ENCODE peak calls at places on chromosome 3, in six cellular contexts. One of them, this sample, is unnamed.

GRCh38 chr3:126849768-126850167 is 133.1 kb upstream of the PLXNA1 start:
- DNase-seq in GM12878: no peak
- DNase-seq in GM23338: no peak
- DNase-seq in H1: peak; percentile 33
- DNase-seq in K562: no peak
- DNase-seq in HepG2: no peak
- DNase-seq in this sample: no peak

GRCh38 chr3:47961815-47962606 is 54.2 kb downstream of the MAP4 start:
- DNase-seq in GM12878: no peak
- DNase-seq in GM23338: peak; percentile 62
- DNase-seq in H1: no peak
- DNase-seq in K562: peak; percentile 38
- DNase-seq in HepG2: no peak
- DNase-seq in this sample: peak; percentile 16

GRCh38 chr3:64216706-64217105 is 8.6 kb downstream of the PRICKLE2 start:
- DNase-seq in GM12878: no peak
- DNase-seq in GM23338: peak; percentile 45
- DNase-seq in H1: no peak
- DNase-seq in K562: no peak
- DNase-seq in HepG2: no peak
- DNase-seq in this sample: no peak

GRCh38 chr3:153970735-153971347 is 150.3 kb upstream of the ARHGEF26 start:
- DNase-seq in GM12878: no peak
- DNase-seq in GM23338: peak; percentile 27
- DNase-seq in H1: no peak
- DNase-seq in K562: no peak
- DNase-seq in HepG2: no peak
- DNase-seq in this sample: no peak

GRCh38 chr3:9395570-9396300 is 1.7 kb upstream of the SETD5 start:
- DNase-seq in GM12878: no peak
- DNase-seq in GM23338: no peak
- DNase-seq in H1: no peak
- DNase-seq in K562: no peak
- DNase-seq in HepG2: no peak
- DNase-seq in this sample: no peak

GRCh38 chr3:188863999-188864406 is 307.8 kb upstream of the TPRG1 start:
- DNase-seq in GM12878: no peak
- DNase-seq in GM23338: no peak
- DNase-seq in H1: no peak
- DNase-seq in K562: no peak
- DNase-seq in HepG2: no peak
- DNase-seq in this sample: no peak

GRCh38 chr3:152316318-152316717 is 47.6 kb downstream of the MBNL1 start:
- DNase-seq in GM12878: no peak
- DNase-seq in GM23338: no peak
- DNase-seq in H1: no peak
- DNase-seq in K562: no peak
- DNase-seq in HepG2: no peak
- DNase-seq in this sample: no peak

GRCh38 chr3:82940124-82940523 is 1178.7 kb upstream of the GBE1 start:
- DNase-seq in GM12878: no peak
- DNase-seq in GM23338: no peak
- DNase-seq in H1: peak; percentile 39
- DNase-seq in K562: no peak
- DNase-seq in HepG2: no peak
- DNase-seq in this sample: no peak

GRCh38 chr3:12796171-12797123 is at the start of gene CAND2:
- DNase-seq in GM12878: no peak
- DNase-seq in GM23338: peak; percentile 75
- DNase-seq in H1: peak; percentile 71
- DNase-seq in K562: peak; percentile 78
- DNase-seq in HepG2: no peak
- DNase-seq in this sample: peak; percentile 48

GRCh38 chr3:180828001-180828720 is 84.3 kb upstream of the FXR1 start:
- DNase-seq in GM12878: no peak
- DNase-seq in GM23338: no peak
- DNase-seq in H1: no peak
- DNase-seq in K562: no peak
- DNase-seq in HepG2: no peak
- DNase-seq in this sample: no peak

GRCh38 chr3:852033-852432 is 240.8 kb upstream of the CNTN6 start:
- DNase-seq in GM12878: no peak
- DNase-seq in GM23338: peak; percentile 46
- DNase-seq in H1: no peak
- DNase-seq in K562: no peak
- DNase-seq in HepG2: no peak
- DNase-seq in this sample: no peak

GRCh38 chr3:143078883-143079282 is 40.7 kb upstream of the CHST2 start:
- DNase-seq in GM12878: no peak
- DNase-seq in GM23338: no peak
- DNase-seq in H1: no peak
- DNase-seq in K562: no peak
- DNase-seq in HepG2: no peak
- DNase-seq in this sample: no peak

GRCh38 chr3:127164615-127165014 is 28.3 kb upstream of the PRR23E start:
- DNase-seq in GM12878: no peak
- DNase-seq in GM23338: no peak
- DNase-seq in H1: no peak
- DNase-seq in K562: no peak
- DNase-seq in HepG2: no peak
- DNase-seq in this sample: no peak

GRCh38 chr3:127483902-127484591 is 106.5 kb downstream of the TPRA1 start:
- DNase-seq in GM12878: peak; percentile 38
- DNase-seq in GM23338: no peak
- DNase-seq in H1: peak; percentile 39
- DNase-seq in K562: no peak
- DNase-seq in HepG2: no peak
- DNase-seq in this sample: no peak

GRCh38 chr3:195802795-195803194 is 8.9 kb downstream of the MUC4 start:
- DNase-seq in GM12878: no peak
- DNase-seq in GM23338: no peak
- DNase-seq in H1: no peak
- DNase-seq in K562: peak; percentile 63
- DNase-seq in HepG2: no peak
- DNase-seq in this sample: no peak

GRCh38 chr3:149085828-149086231 is 503 bp downstream of the HLTF start:
- DNase-seq in GM12878: no peak
- DNase-seq in GM23338: peak; percentile 65
- DNase-seq in H1: no peak
- DNase-seq in K562: peak; percentile 79
- DNase-seq in HepG2: peak; percentile 4
- DNase-seq in this sample: no peak

GRCh38 chr3:140292684-140293083 is 357.7 kb downstream of the CLSTN2 start:
- DNase-seq in GM12878: no peak
- DNase-seq in GM23338: no peak
- DNase-seq in H1: no peak
- DNase-seq in K562: no peak
- DNase-seq in HepG2: no peak
- DNase-seq in this sample: no peak

GRCh38 chr3:69738291-69738690 is 973 bp upstream of the MITF start:
- DNase-seq in GM12878: no peak
- DNase-seq in GM23338: no peak
- DNase-seq in H1: no peak
- DNase-seq in K562: no peak
- DNase-seq in HepG2: no peak
- DNase-seq in this sample: no peak

GRCh38 chr3:143267984-143268383 is 148.4 kb downstream of the CHST2 start:
- DNase-seq in GM12878: no peak
- DNase-seq in GM23338: no peak
- DNase-seq in H1: no peak
- DNase-seq in K562: no peak
- DNase-seq in HepG2: no peak
- DNase-seq in this sample: no peak

GRCh38 chr3:87082806-87083440 is 92.0 kb upstream of the VGLL3 start:
- DNase-seq in GM12878: no peak
- DNase-seq in GM23338: peak; percentile 88
- DNase-seq in H1: peak; percentile 45
- DNase-seq in K562: peak; percentile 16
- DNase-seq in HepG2: peak; percentile 34
- DNase-seq in this sample: no peak

GRCh38 chr3:63492464-63492863 is 160.0 kb upstream of the SNTN start:
- DNase-seq in GM12878: no peak
- DNase-seq in GM23338: no peak
- DNase-seq in H1: no peak
- DNase-seq in K562: no peak
- DNase-seq in HepG2: no peak
- DNase-seq in this sample: no peak

GRCh38 chr3:194257916-194258668 is 93.0 kb downstream of the CPN2 start:
- DNase-seq in GM12878: no peak
- DNase-seq in GM23338: no peak
- DNase-seq in H1: no peak
- DNase-seq in K562: no peak
- DNase-seq in HepG2: no peak
- DNase-seq in this sample: no peak

GRCh38 chr3:122305818-122306621 is 19.0 kb upstream of the CSTA start:
- DNase-seq in GM12878: no peak
- DNase-seq in GM23338: peak; percentile 66
- DNase-seq in H1: no peak
- DNase-seq in K562: no peak
- DNase-seq in HepG2: peak; percentile 67
- DNase-seq in this sample: peak; percentile 30

DNA sequence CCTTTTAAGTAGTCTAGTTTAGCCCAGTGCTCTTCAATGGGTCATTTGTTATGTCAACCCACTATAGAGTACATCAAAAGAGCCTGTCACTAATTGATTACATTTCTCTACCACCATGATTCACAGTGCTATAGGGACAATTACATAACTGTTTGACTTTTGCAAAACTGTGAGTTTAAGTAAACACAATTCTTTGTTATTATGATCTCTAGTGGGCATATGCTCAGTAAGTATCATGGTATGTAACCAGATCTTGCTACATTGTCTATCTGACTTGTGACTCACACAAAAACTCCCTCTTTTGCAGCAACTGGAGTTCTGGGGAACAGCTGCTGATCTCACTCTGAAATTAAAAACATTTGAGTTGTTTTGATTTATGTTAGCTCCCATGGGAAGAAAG is 470.6 kb downstream of the ROBO1 start:
- DNase-seq in GM12878: no peak
- DNase-seq in GM23338: peak; percentile 4
- DNase-seq in H1: no peak
- DNase-seq in K562: no peak
- DNase-seq in HepG2: peak; percentile 51
- DNase-seq in this sample: no peak
- TF ChIP-seq CREB1 in GM12878: no peak
- TF ChIP-seq CREB1 in GM23338: no peak
- TF ChIP-seq CREB1 in H1: no peak
- TF ChIP-seq CREB1 in K562: no peak
- TF ChIP-seq CREB1 in HepG2: no peak
- TF ChIP-seq CREB1 in this sample: no peak

GRCh38 chr3:169952045-169952444 is 14.6 kb upstream of the SEC62 start:
- DNase-seq in GM12878: no peak
- DNase-seq in GM23338: no peak
- DNase-seq in H1: no peak
- DNase-seq in K562: no peak
- DNase-seq in HepG2: no peak
- DNase-seq in this sample: no peak
- TF ChIP-seq CREB1 in GM12878: no peak
- TF ChIP-seq CREB1 in GM23338: no peak
- TF ChIP-seq CREB1 in H1: no peak
- TF ChIP-seq CREB1 in K562: no peak
- TF ChIP-seq CREB1 in HepG2: no peak
- TF ChIP-seq CREB1 in this sample: no peak

GRCh38 chr3:108455212-108455705 is 55.1 kb downstream of the MYH15 start:
- DNase-seq in GM12878: no peak
- DNase-seq in GM23338: no peak
- DNase-seq in H1: no peak
- DNase-seq in K562: no peak
- DNase-seq in HepG2: no peak
- DNase-seq in this sample: no peak

GRCh38 chr3:108447096-108447847 is 63.1 kb downstream of the MYH15 start:
- DNase-seq in GM12878: no peak
- DNase-seq in GM23338: no peak
- DNase-seq in H1: no peak
- DNase-seq in K562: no peak
- DNase-seq in HepG2: no peak
- DNase-seq in this sample: no peak

GRCh38 chr3:108453541-108454057 is 56.8 kb downstream of the MYH15 start:
- DNase-seq in GM12878: no peak
- DNase-seq in GM23338: no peak
- DNase-seq in H1: no peak
- DNase-seq in K562: no peak
- DNase-seq in HepG2: no peak
- DNase-seq in this sample: no peak

GRCh38 chr3:108448593-108448992 is 61.8 kb downstream of the MYH15 start:
- DNase-seq in GM12878: peak; percentile 24
- DNase-seq in GM23338: no peak
- DNase-seq in H1: no peak
- DNase-seq in K562: no peak
- DNase-seq in HepG2: no peak
- DNase-seq in this sample: no peak

DNA sequence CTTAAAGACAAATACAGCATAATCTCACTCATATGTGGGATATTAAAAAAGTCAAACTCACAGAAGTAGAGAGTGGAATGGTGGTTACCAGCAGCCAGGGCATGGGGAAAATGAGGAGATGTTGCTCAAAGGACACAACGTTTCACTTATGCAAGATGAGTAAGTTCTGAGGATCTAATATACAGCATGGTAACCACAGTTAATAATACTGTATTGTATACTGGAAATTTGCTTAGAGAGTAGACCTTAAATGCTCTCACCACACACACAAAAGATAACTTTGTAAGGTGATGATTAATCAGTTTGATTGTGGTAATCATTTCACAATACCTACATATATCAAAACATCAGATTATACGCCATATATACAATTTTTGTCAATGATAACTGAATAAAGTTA is 60.0 kb downstream of the MYH15 start:
- DNase-seq in GM12878: no peak
- DNase-seq in GM23338: no peak
- DNase-seq in H1: no peak
- DNase-seq in K562: no peak
- DNase-seq in HepG2: no peak
- DNase-seq in this sample: no peak
- TF ChIP-seq CREB1 in GM12878: no peak
- TF ChIP-seq CREB1 in GM23338: no peak
- TF ChIP-seq CREB1 in H1: no peak
- TF ChIP-seq CREB1 in K562: no peak
- TF ChIP-seq CREB1 in HepG2: no peak
- TF ChIP-seq CREB1 in this sample: no peak

DNA sequence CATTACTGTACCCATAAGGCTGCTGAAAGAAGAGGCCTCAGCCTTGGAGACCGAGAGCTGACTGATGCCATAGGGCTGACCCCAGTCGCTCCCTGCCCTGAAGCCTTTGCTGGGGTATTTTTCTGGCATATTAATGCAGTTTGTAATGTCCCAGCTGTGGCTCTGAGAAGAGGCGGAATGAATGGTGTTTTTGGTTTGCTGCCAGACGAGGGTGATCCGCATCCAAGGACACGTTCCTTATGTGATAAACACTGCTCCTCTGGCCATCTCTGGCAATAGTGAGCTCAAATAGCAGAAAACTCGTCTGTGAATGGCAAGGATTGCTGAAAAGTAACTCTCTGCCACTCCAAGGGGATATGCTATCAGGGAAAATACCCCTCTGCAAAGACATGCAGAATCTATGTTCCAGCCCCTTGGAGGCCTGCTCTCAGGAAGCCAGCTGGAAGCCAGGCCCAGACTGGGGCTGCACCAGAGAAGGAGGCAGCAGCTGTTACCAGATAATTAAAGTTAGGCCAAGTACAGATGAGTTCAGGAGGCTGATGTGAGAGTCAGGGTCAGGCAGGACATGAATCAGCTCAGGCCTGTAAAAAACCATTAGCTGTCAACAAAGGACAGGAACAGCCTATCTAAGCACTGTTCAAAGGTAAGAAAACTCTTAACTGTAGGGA is 28.9 kb upstream of the KLHL6 start:
- DNase-seq in GM12878: no peak
- DNase-seq in GM23338: no peak
- DNase-seq in H1: no peak
- DNase-seq in K562: no peak
- DNase-seq in HepG2: no peak
- DNase-seq in this sample: no peak
- TF ChIP-seq CREB1 in GM12878: no peak
- TF ChIP-seq CREB1 in GM23338: no peak
- TF ChIP-seq CREB1 in H1: no peak
- TF ChIP-seq CREB1 in K562: no peak
- TF ChIP-seq CREB1 in HepG2: no peak
- TF ChIP-seq CREB1 in this sample: no peak

This sample was measured in WTC11.